ENCODE peak calls at places on chromosome 12, in four cellular contexts. P is ELF-1; U is activated naive CD4-positive, alpha-beta T cell treated with anti-CD3 and anti-CD28 coated beads for 36 hours; T is HT1080. N is an unnamed sample.

GRCh38 chr12:123431951-123432886 is 4.3 kb downstream of the RILPL2 start:
- DNase-seq in P (no peak), U (peak; percentile 72), T (no peak), N (no peak)

GRCh38 chr12:101877816-101878811 is 734 bp downstream of the DRAM1 start:
- DNase-seq in P (peak; percentile 58), T (peak; percentile 37), U (peak; percentile 8), N (peak; percentile 35)

GRCh38 chr12:68406134-68406576 is 74.0 kb upstream of the MDM1 start:
- DNase-seq in T (peak; percentile 88), U (no peak), P (peak; percentile 24), N (peak; percentile 22)

GRCh38 chr12:114006482-114007425 is 40.6 kb upstream of the RBM19 start:
- DNase-seq in T (no peak), P (no peak), U (no peak), N (no peak)

GRCh38 chr12:6370994-6371754 is 4.2 kb downstream of the SCNN1A start:
- DNase-seq in P (peak; percentile 98), U (peak; percentile 42), T (peak; percentile 97), N (peak; percentile 74)

GRCh38 chr12:89976866-89977265 is 268.2 kb upstream of the ATP2B1 start:
- DNase-seq in U (no peak), T (no peak), P (no peak), N (no peak)

GRCh38 chr12:92615703-92616102 is 87.1 kb upstream of the PLEKHG7 start:
- DNase-seq in P (no peak), U (no peak), T (no peak), N (no peak)

GRCh38 chr12:130881046-130881445 is 9.2 kb downstream of the RAN start:
- DNase-seq in T (no peak), U (no peak), P (no peak), N (no peak)

GRCh38 chr12:46261658-46262057 is 7.2 kb downstream of the SLC38A1 start:
- DNase-seq in T (no peak), P (peak; percentile 60), U (no peak), N (no peak)

GRCh38 chr12:8628731-8629130 is 16.1 kb upstream of the AICDA start:
- DNase-seq in P (no peak), T (no peak), U (no peak), N (no peak)

GRCh38 chr12:2154050-2154449 is 101.3 kb downstream of the CACNA1C start:
- DNase-seq in U (no peak), P (no peak), T (peak; percentile 35), N (no peak)